ENCODE peak calls at places on chromosomes 1 and 21, in eight cellular contexts. G is transverse colon, P is astrocyte of the spinal cord, U is A549, V is prostate gland, H is heart left ventricle, C is BJ, L is Panc1. X is an unnamed sample.

GRCh38 chr1:193115629-193116227 is 6.1 kb upstream of the CDC73 start:
- DNase-seq in L (peak), G (no peak), H (no peak), C (peak), V (no peak), P (peak), U (peak), X (peak)

GRCh38 chr21:32415451-32415850 is 2.9 kb downstream of the EVA1C start:
- DNase-seq in G (no peak), C (no peak), L (no peak), H (no peak), U (no peak), V (no peak), P (no peak), X (peak)

GRCh38 chr1:39086386-39087108 is 60.4 kb downstream of the NDUFS5 start:
- DNase-seq in C (no peak), G (no peak), U (no peak), L (no peak), H (no peak), V (no peak), P (no peak), X (no peak)

GRCh38 chr1:175250027-175250426 is 57.5 kb upstream of the KIAA0040 start:
- DNase-seq in H (no peak), L (no peak), C (no peak), G (peak), V (no peak), U (no peak), P (no peak), X (no peak)

GRCh38 chr1:168218647-168219046 is 7.2 kb upstream of the SFT2D2 start:
- DNase-seq in G (no peak), H (no peak), L (no peak), P (no peak), C (no peak), U (no peak), V (no peak), X (no peak)

GRCh38 chr1:47474278-47475193 is 36.7 kb downstream of the FOXD2 start:
- DNase-seq in C (no peak), P (no peak), H (no peak), L (no peak), U (no peak), G (no peak), V (no peak), X (no peak)

GRCh38 chr1:180167021-180167701 is 12.5 kb downstream of the QSOX1 start:
- DNase-seq in H (no peak), C (no peak), L (no peak), G (no peak), P (no peak), U (no peak), V (no peak), X (no peak)

GRCh38 chr1:193542668-193543067 is 356.3 kb upstream of the B3GALT2 start:
- DNase-seq in V (no peak), G (no peak), U (no peak), C (no peak), L (no peak), P (no peak), H (no peak), X (peak)

GRCh38 chr1:201184307-201184706 is 6.3 kb upstream of the IGFN1 start:
- DNase-seq in C (no peak), U (no peak), P (no peak), H (no peak), V (no peak), G (no peak), L (no peak), X (no peak)

GRCh38 chr1:56156937-56157336 is 422.4 kb downstream of the PLPP3 start:
- DNase-seq in U (no peak), H (no peak), P (no peak), V (no peak), L (no peak), C (no peak), G (no peak), X (no peak)

GRCh38 chr1:155080250-155081228 is 1.9 kb downstream of the EFNA3 start:
- DNase-seq in U (no peak), C (no peak), P (no peak), H (no peak), G (peak), V (no peak), L (no peak), X (no peak)

GRCh38 chr1:201614262-201615015 is 75.5 kb downstream of the NAV1 start:
- DNase-seq in H (peak), P (peak), U (no peak), L (no peak), V (no peak), G (no peak), C (no peak), X (no peak)

GRCh38 chr21:21067375-21067774 is 69.2 kb downstream of the NCAM2 start:
- DNase-seq in V (no peak), H (no peak), G (no peak), L (no peak), P (no peak), C (no peak), U (no peak), X (no peak)

GRCh38 chr1:246219508-246220030 is 287.5 kb downstream of the SMYD3 start:
- DNase-seq in U (no peak), H (no peak), V (no peak), G (no peak), L (no peak), C (no peak), P (no peak), X (peak)

GRCh38 chr1:178188306-178188705 is 94.4 kb downstream of the RASAL2 start:
- DNase-seq in P (no peak), V (no peak), C (no peak), L (no peak), H (no peak), U (no peak), G (no peak), X (no peak)

GRCh38 chr1:77288275-77288674 is 6.5 kb downstream of the AK5 start:
- DNase-seq in C (no peak), V (no peak), H (no peak), U (no peak), P (no peak), G (no peak), L (no peak), X (peak)

GRCh38 chr21:34642211-34643075 is 26.4 kb upstream of the CLIC6 start:
- DNase-seq in L (no peak), V (no peak), P (peak), G (no peak), C (no peak), H (no peak), U (no peak), X (no peak)

GRCh38 chr1:152969036-152969435 is 1.4 kb upstream of the SPRR4 start:
- DNase-seq in C (no peak), U (no peak), H (no peak), P (no peak), V (no peak), G (no peak), L (no peak), X (no peak)

GRCh38 chr1:155981266-155982088 is 3.1 kb upstream of the ARHGEF2 start:
- DNase-seq in H (peak), P (no peak), G (peak), C (no peak), L (no peak), V (no peak), U (no peak), X (peak)

GRCh38 chr1:201022824-201023516 is 544 bp downstream of the KIF21B start:
- DNase-seq in P (no peak), G (peak), U (no peak), C (no peak), L (no peak), H (no peak), V (no peak), X (no peak)

GRCh38 chr1:1954831-1955441 is 35.9 kb upstream of the TMEM52 start:
- DNase-seq in U (no peak), V (no peak), L (no peak), G (no peak), P (no peak), H (no peak), C (no peak), X (no peak)

GRCh38 chr1:36133484-36133883 is 8.5 kb upstream of the COL8A2 start:
- DNase-seq in L (no peak), G (peak), H (no peak), U (peak), V (peak), P (peak), C (peak), X (peak)

GRCh38 chr1:44603718-44604117 is 70.6 kb downstream of the TMEM53 start:
- DNase-seq in V (no peak), L (no peak), U (no peak), P (no peak), G (peak), C (no peak), H (no peak), X (no peak)

GRCh38 chr1:3391711-3392110 is 62.8 kb upstream of the ARHGEF16 start:
- DNase-seq in L (no peak), V (no peak), U (no peak), P (no peak), C (no peak), G (no peak), H (no peak), X (no peak)

GRCh38 chr1:79695133-79695532 is 688.6 kb upstream of the ADGRL4 start:
- DNase-seq in C (no peak), L (no peak), G (no peak), H (no peak), V (no peak), P (no peak), U (no peak), X (no peak)
- H3K4me3 ChIP-seq in C (no peak), L (no peak), G (no peak), H (no peak), V (no peak), P (no peak), U (no peak), X (no peak)

GRCh38 chr21:43268086-43268803 is 99.4 kb downstream of the CRYAA start:
- DNase-seq in L (no peak), P (no peak), H (no peak), G (no peak), V (no peak), C (no peak), U (no peak), X (no peak)

GRCh38 chr21:43270800-43271261 is 102.0 kb downstream of the CRYAA start:
- DNase-seq in U (no peak), H (no peak), G (no peak), L (no peak), V (no peak), P (no peak), C (no peak), X (no peak)

GRCh38 chr21:43268804-43269186 is 100.0 kb downstream of the CRYAA start:
- DNase-seq in U (no peak), G (no peak), H (no peak), L (no peak), C (no peak), P (no peak), V (no peak), X (no peak)

GRCh38 chr21:43269981-43270670 is 101.3 kb downstream of the CRYAA start:
- DNase-seq in C (no peak), G (no peak), V (no peak), P (no peak), L (no peak), U (no peak), H (no peak), X (no peak)

DNA sequence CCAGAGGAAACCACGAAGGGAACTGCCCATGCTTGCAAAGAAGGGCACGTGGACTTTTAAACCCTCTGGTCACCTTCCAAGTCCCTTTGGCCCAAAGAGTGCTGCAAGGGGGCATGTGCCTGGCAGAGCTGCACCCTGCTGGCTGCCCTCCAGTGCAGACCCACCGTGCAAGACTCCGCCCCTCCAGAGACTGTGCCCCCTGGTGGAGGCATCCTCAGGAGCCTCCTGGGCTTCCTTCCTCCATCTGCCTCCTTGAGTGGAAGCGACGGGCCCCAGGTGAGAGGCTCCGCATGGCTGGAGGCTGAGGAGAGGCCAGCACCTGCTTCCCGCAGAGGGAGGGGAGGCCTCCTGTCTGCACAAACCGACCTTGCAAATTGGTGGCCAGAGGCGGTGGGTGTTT is 100.7 kb downstream of the CRYAA start:
- DNase-seq in G (no peak), H (no peak), C (no peak), P (no peak), V (no peak), U (no peak), L (no peak), X (no peak)
- TF ChIP-seq CTCF in G (no peak), H (no peak), C (peak), P (peak), V (no peak), U (no peak), L (no peak), X (peak)

GRCh38 chr1:145992502-145992936 is 3.9 kb downstream of the TXNIP start:
- DNase-seq in V (no peak), H (no peak), C (no peak), L (no peak), U (no peak), P (no peak), G (no peak), X (no peak)
- H3K4me3 ChIP-seq in V (peak), H (peak), C (peak), L (no peak), U (no peak), P (peak), G (peak), X (peak)

DNA sequence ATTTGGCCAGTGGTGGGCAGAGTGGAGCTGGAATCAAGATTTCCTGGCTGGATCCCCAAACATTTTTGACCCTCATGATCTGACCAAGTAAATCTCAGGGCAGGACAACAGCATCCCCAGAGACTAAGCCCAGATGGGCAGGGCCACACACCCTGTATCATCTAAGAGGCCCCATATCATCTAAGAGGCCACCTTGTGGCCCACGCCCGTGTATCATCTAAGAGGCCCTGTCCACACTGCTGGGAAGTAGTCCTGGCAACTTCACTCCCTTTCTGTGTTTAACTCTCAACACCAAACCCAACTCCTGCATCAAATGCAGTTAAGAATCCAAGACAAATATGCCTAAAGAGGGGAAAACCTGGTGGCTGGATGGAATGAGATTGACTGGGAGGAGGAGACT is 81.6 kb upstream of the SSX2IP start:
- DNase-seq in G (no peak), C (no peak), H (no peak), U (no peak), P (no peak), L (no peak), V (no peak), X (no peak)
- TF ChIP-seq CTCF in G (no peak), C (peak), H (no peak), U (no peak), P (no peak), L (no peak), V (no peak), X (no peak)